ENCODE peak calls at places on chromosome 2, in ten cellular contexts. J is Jurkat, Clone E6-1; V is GM23248; Q is psoas muscle; D is adrenal gland; M is NCI-H1105; U is NCI-H1694 treated with DMSO at 0.1 percent for 48 hours; Z is NCI-H1092; H is iris pigment epithelial cell; G is T-helper 1 cell. E is an unnamed sample.

GRCh38 chr2:219417374-219417773 is 803 bp upstream of the DES start:
- DNase-seq in J (no peak), Q (peak; percentile 80), H (no peak), M (no peak), D (no peak), V (no peak), Z (no peak), U (peak; percentile 46), G (no peak), E (no peak)

GRCh38 chr2:63819256-63819655 is 22.4 kb upstream of the UGP2 start:
- DNase-seq in G (no peak), J (no peak), Q (no peak), Z (no peak), H (no peak), V (no peak), D (no peak), M (no peak), U (no peak), E (no peak)

GRCh38 chr2:191869178-191869577 is 22.3 kb upstream of the CAVIN2 start:
- DNase-seq in U (no peak), M (no peak), J (no peak), G (no peak), Z (peak; percentile 6), H (peak; percentile 67), D (no peak), V (peak; percentile 27), Q (no peak), E (no peak)

GRCh38 chr2:22821458-22821857 is 563.5 kb upstream of the KLHL29 start:
- DNase-seq in U (no peak), M (no peak), Z (no peak), V (no peak), D (no peak), H (no peak), Q (no peak), G (no peak), J (no peak), E (no peak)

GRCh38 chr2:217980036-217980435 is 22.8 kb downstream of the TNS1 start:
- DNase-seq in D (peak; percentile 96), H (no peak), Q (peak; percentile 83), G (no peak), Z (no peak), U (no peak), J (no peak), M (no peak), V (peak; percentile 78), E (peak; percentile 86)

GRCh38 chr2:73699437-73699836 is 37.7 kb downstream of the TPRKB start:
- DNase-seq in M (no peak), G (no peak), H (no peak), U (no peak), D (no peak), J (no peak), Q (no peak), Z (no peak), V (no peak), E (no peak)

GRCh38 chr2:216222650-216223352 is 113.7 kb downstream of the XRCC5 start:
- DNase-seq in Z (no peak), J (no peak), H (peak; percentile 36), G (no peak), D (no peak), V (peak; percentile 78), U (no peak), M (no peak), Q (no peak), E (no peak)

GRCh38 chr2:239874636-239875356 is 150.3 kb downstream of the NDUFA10 start:
- DNase-seq in V (no peak), M (no peak), D (no peak), Q (no peak), Z (no peak), J (no peak), U (no peak), H (no peak), G (no peak), E (no peak)

GRCh38 chr2:23664069-23664788 is 262.7 kb downstream of the ATAD2B start:
- DNase-seq in D (no peak), H (no peak), Q (no peak), U (no peak), M (no peak), Z (no peak), J (no peak), G (no peak), V (no peak), E (no peak)

GRCh38 chr2:46305767-46306166 is 8.6 kb downstream of the EPAS1 start:
- DNase-seq in U (no peak), J (no peak), D (no peak), Z (no peak), V (no peak), G (no peak), M (no peak), H (no peak), Q (no peak), E (no peak)

GRCh38 chr2:86491088-86491487 is 49.9 kb downstream of the KDM3A start:
- DNase-seq in D (no peak), Q (no peak), U (no peak), G (no peak), M (no peak), J (no peak), H (no peak), V (no peak), Z (no peak), E (no peak)

GRCh38 chr2:110691612-110692258 is 13.9 kb upstream of the BUB1 start:
- DNase-seq in G (no peak), D (no peak), Q (no peak), M (no peak), Z (no peak), J (no peak), U (no peak), V (no peak), H (no peak), E (no peak)

E was measured in suprapubic skin.